ENCODE peak calls at places on chromosomes 4 and X, in four cellular contexts. D, H, Z and W are unnamed samples.

GRCh38 chrX:149286940-149287349 is 218.2 kb downstream of the IDS start:
- DNase-seq in D (peak), H (peak), Z (peak), W (peak)

GRCh38 chrX:41259516-41259915 is 74.4 kb upstream of the DDX3X start:
- DNase-seq in D (no peak), H (peak), Z (peak), W (no peak)

GRCh38 chrX:123899701-123900100 is 39.8 kb downstream of the XIAP start:
- DNase-seq in D (no peak), H (no peak), Z (no peak), W (no peak)

GRCh38 chr4:139934336-139934735 is 219.6 kb downstream of the MAML3 start:
- DNase-seq in D (no peak), H (peak), Z (no peak), W (no peak)

GRCh38 chr4:8534129-8534528 is 46.1 kb upstream of the GPR78 start:
- DNase-seq in D (peak), H (no peak), Z (no peak), W (no peak)

GRCh38 chr4:177047070-177047850 is 254.5 kb upstream of the VEGFC start:
- DNase-seq in D (no peak), H (peak), Z (peak), W (peak)

GRCh38 chrX:134969726-134970125 is 21.1 kb upstream of the SMIM10 start:
- DNase-seq in D (no peak), H (no peak), Z (no peak), W (no peak)

GRCh38 chr4:36053931-36054330 is 190.4 kb downstream of the ARAP2 start:
- DNase-seq in D (no peak), H (no peak), Z (no peak), W (no peak)

GRCh38 chrX:107755721-107756120 is 19.9 kb downstream of the TSC22D3 start:
- DNase-seq in D (no peak), H (no peak), Z (no peak), W (no peak)

GRCh38 chrX:40448793-40449192 is 132.0 kb upstream of the ATP6AP2 start:
- DNase-seq in D (no peak), H (no peak), Z (no peak), W (no peak)

GRCh38 chrX:9503261-9503660 is 38.4 kb downstream of the TBL1X start:
- DNase-seq in D (no peak), H (no peak), Z (no peak), W (no peak)

GRCh38 chr4:81905966-81906365 is 434.3 kb upstream of the RASGEF1B start:
- DNase-seq in D (peak), H (no peak), Z (peak), W (no peak)

GRCh38 chrX:30822068-30822671 is 66.9 kb downstream of the TAB3 start:
- DNase-seq in D (peak), H (no peak), Z (peak), W (no peak)

GRCh38 chrX:69000857-69001256 is 164.4 kb downstream of the PJA1 start:
- DNase-seq in D (no peak), H (no peak), Z (no peak), W (no peak)

DNA sequence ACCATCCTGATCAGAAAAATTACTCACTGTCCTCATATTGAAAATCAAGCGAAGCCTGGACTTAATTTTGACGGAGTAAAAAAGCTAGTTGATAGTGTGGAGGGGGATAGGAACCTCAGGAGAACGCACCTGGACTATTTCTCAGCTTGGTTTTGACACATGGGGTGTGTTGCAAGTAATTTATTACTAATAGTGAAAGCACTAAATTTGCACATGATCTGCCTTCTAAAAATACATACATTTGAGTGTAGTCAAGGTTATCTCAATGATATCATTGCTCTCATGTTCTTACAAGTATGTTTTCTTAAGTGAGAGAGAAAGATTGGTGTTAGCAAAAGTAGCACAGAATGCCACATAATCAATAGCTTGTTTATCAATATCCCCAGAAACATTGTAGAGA is 29.5 kb downstream of the LRIT3 start:
- DNase-seq in D (peak), H (no peak), Z (no peak), W (no peak)
- TF ChIP-seq FOXM1 in D (peak), H (no peak), Z (no peak), W (no peak)

GRCh38 chr4:108172231-108172779 is 3.6 kb upstream of the LEF1 start:
- DNase-seq in D (no peak), H (peak), Z (no peak), W (no peak)
- TF ChIP-seq FOXM1 in D (no peak), H (no peak), Z (no peak), W (no peak)

DNA sequence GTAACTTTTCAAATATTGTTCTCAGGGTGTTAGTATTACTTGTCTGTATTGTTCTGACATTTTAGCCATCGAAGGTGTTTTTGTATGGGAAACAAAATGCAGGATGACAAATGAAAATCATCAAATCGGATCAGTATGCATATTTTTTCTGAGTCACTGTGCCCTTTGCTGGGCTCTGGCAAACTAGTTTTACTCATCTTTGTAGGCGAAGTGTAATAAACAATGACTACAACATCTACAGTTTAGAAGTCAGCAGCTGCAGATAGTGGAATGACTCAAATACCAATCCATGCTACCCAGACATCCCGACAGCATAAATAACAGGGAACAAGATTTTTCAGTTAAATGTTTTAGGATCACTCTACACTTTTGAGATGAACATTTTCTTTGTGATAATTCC is 557.3 kb upstream of the TENM3 start:
- DNase-seq in D (no peak), H (no peak), Z (no peak), W (no peak)
- TF ChIP-seq FOXM1 in D (no peak), H (no peak), Z (no peak), W (no peak)

GRCh38 chr4:24517676-24518075 is 66.7 kb downstream of the DHX15 start:
- DNase-seq in D (no peak), H (no peak), Z (no peak), W (no peak)

GRCh38 chr4:24514808-24515207 is 69.5 kb downstream of the DHX15 start:
- DNase-seq in D (no peak), H (peak), Z (no peak), W (no peak)

GRCh38 chr4:24516926-24517325 is 67.4 kb downstream of the DHX15 start:
- DNase-seq in D (no peak), H (no peak), Z (no peak), W (no peak)

GRCh38 chr4:24513718-24514117 is 70.6 kb downstream of the DHX15 start:
- DNase-seq in D (no peak), H (peak), Z (no peak), W (no peak)

DNA sequence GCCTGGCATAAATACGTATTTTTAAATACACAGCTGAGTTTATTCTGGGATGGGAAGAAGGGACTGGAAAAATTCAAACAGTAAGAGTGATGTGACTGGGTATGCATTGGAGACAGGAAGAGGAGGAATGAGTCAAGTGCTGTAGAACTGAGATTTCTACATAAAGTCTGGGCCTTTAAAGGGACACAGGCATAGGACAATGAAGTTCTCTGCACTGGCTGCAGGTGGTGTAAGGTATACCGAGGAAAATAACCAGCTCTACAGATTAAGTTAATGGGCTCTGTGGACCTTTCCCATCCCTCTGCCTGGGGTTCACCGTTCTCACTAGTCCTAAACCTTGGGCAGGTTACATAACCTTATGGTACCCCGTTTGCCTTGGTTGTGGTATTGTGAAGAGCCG is 68.7 kb downstream of the DHX15 start:
- DNase-seq in D (no peak), H (no peak), Z (no peak), W (no peak)
- TF ChIP-seq FOXM1 in D (no peak), H (no peak), Z (no peak), W (no peak)

DNA sequence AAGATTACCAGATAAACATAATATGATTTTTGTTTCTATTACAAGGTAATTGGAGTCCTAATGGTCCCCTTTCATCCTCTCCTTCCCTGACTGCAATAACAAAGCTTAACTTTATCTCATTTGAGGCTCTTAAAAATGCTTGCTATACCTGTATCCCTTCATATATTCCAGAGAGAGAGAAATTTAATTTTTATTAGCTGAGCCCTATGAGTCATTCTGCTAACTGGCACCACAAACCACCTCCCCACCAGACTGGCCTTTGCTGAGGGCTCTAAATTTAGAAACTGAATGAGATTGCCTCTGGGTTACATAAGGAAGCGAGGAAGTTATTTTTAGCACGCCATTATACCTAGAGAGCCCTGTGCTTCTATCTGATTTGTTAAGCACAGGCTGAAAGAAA is 27.4 kb downstream of the CBLL2 start:
- DNase-seq in D (no peak), H (peak), Z (no peak), W (peak)
- TF ChIP-seq FOXM1 in D (no peak), H (no peak), Z (no peak), W (no peak)

GRCh38 chr4:93791570-93792195 is 36.9 kb upstream of the ATOH1 start:
- DNase-seq in D (no peak), H (peak), Z (peak), W (peak)
- TF ChIP-seq FOXM1 in D (no peak), H (no peak), Z (no peak), W (no peak)

GRCh38 chr4:76526585-76526990 is 91.6 kb downstream of the SHROOM3 start:
- DNase-seq in D (no peak), H (no peak), Z (peak), W (no peak)
- TF ChIP-seq FOXM1 in D (no peak), H (no peak), Z (no peak), W (no peak)

DNA sequence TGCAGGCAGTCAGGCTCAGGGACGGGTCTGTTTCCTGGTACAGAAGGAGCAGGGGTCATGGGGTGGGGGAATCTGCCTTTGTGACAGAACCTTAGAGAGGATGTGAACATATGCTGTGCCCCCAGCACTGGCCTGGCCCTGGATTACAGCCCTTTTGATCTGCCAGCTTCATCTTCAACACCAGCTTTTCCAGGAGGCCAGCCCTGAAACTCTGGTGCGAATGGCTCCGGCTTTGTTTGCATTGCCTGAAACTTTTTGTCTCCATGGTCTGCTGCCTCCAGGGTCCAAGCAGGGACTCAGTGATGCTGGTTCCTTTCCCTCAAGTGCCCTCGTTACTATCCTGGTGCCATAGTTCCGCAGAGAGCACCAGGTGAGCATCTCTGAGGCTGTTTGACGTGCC is 2.1 kb downstream of the CNGA2 start:
- DNase-seq in D (no peak), H (no peak), Z (no peak), W (no peak)
- TF ChIP-seq FOXM1 in D (no peak), H (no peak), Z (no peak), W (no peak)

GRCh38 chr4:89496851-89497250 is 189.3 kb upstream of the GPRIN3 start:
- DNase-seq in D (no peak), H (no peak), Z (no peak), W (no peak)
- TF ChIP-seq FOXM1 in D (no peak), H (no peak), Z (no peak), W (no peak)